ENCODE peak calls at places on chromosome 19, in six cellular contexts. V is A549, E is K562, G is GM12878, N is IMR-90, Z is HepG2. O is an unnamed sample.

GRCh38 chr19:6828698-6829633 is 56.5 kb downstream of the VAV1 start:
- DNase-seq in V (peak), E (peak), G (peak), N (no peak), Z (no peak), O (peak)

GRCh38 chr19:2302319-2303208 is 5.4 kb downstream of the LINGO3 start:
- DNase-seq in V (no peak), E (peak), G (no peak), N (peak), Z (no peak), O (no peak)

GRCh38 chr19:54400913-54401312 is 14.4 kb upstream of the TTYH1 start:
- DNase-seq in V (no peak), E (no peak), G (no peak), N (no peak), Z (no peak), O (no peak)

GRCh38 chr19:40622773-40623075 is 21.6 kb downstream of the LTBP4 start:
- DNase-seq in V (no peak), E (no peak), G (no peak), N (no peak), Z (no peak), O (no peak)

GRCh38 chr19:28234637-28235036 is 978.3 kb downstream of the UQCRFS1 start:
- DNase-seq in V (no peak), E (no peak), G (no peak), N (no peak), Z (no peak), O (no peak)

GRCh38 chr19:5403968-5404640 is 51.1 kb upstream of the ZNRF4 start:
- DNase-seq in V (peak), E (peak), G (no peak), N (peak), Z (peak), O (peak)

GRCh38 chr19:33039108-33039599 is 25.5 kb downstream of the RHPN2 start:
- DNase-seq in V (no peak), E (no peak), G (no peak), N (no peak), Z (peak), O (no peak)

GRCh38 chr19:2494447-2495129 is 18.7 kb downstream of the GADD45B start:
- DNase-seq in V (no peak), E (peak), G (no peak), N (peak), Z (no peak), O (no peak)

GRCh38 chr19:13208131-13208963 is 58.1 kb downstream of the IER2 start:
- DNase-seq in V (no peak), E (no peak), G (peak), N (peak), Z (no peak), O (no peak)

GRCh38 chr19:35442091-35442490 is 6.0 kb upstream of the FFAR2 start:
- DNase-seq in V (no peak), E (no peak), G (no peak), N (no peak), Z (no peak), O (no peak)

GRCh38 chr19:46060012-46060411 is 19.2 kb upstream of the IGFL4 start:
- DNase-seq in V (no peak), E (no peak), G (no peak), N (no peak), Z (no peak), O (no peak)

GRCh38 chr19:55206664-55207500 is 2.4 kb downstream of the PTPRH start:
- DNase-seq in V (peak), E (peak), G (no peak), N (peak), Z (peak), O (peak)

GRCh38 chr19:23971598-23971997 is 56.9 kb downstream of the ZNF726 start:
- DNase-seq in V (no peak), E (no peak), G (no peak), N (no peak), Z (no peak), O (no peak)

GRCh38 chr19:7497292-7497691 is 8.5 kb upstream of the PEX11G start:
- DNase-seq in V (no peak), E (peak), G (no peak), N (no peak), Z (no peak), O (peak)

GRCh38 chr19:39966617-39967016 is 4.3 kb upstream of the PSMC4 start:
- DNase-seq in V (no peak), E (no peak), G (no peak), N (no peak), Z (no peak), O (no peak)

DNA sequence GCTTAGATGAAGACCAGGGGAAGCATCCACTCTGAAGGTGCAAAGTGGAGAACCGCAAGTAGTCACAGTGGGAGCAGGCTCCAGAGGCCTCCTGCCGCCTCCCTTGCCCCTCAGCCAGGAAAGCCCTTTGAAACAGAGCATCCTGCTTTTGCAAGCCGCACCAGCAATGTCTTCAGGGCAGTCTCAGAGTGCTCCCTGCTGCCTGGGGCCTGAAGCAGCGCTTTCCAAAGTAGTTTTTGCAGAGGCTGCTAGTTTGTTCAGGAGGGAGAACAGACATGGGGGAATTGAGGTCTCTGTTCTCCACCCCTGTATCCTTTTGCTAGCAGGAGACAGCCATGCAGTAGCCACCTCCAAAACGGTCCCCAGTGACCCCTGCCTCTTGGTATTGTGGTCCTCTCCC is 15.8 kb upstream of the POP4 start:
- DNase-seq in V (no peak), E (no peak), G (no peak), N (no peak), Z (no peak), O (no peak)
- TF ChIP-seq BHLHE40 in V (no peak), E (no peak), G (no peak), N (no peak), Z (no peak), O (no peak)

GRCh38 chr19:48492925-48493717 is 18.5 kb downstream of the LMTK3 start:
- DNase-seq in V (peak), E (peak), G (peak), N (peak), Z (peak), O (peak)

GRCh38 chr19:48493718-48494515 is 17.7 kb downstream of the LMTK3 start:
- DNase-seq in V (no peak), E (no peak), G (no peak), N (no peak), Z (no peak), O (no peak)

GRCh38 chr19:48496959-48497727 is 14.5 kb downstream of the LMTK3 start:
- DNase-seq in V (no peak), E (no peak), G (no peak), N (no peak), Z (peak), O (no peak)

GRCh38 chr19:48497728-48498575 is 13.7 kb downstream of the LMTK3 start:
- DNase-seq in V (no peak), E (no peak), G (no peak), N (no peak), Z (no peak), O (no peak)

DNA sequence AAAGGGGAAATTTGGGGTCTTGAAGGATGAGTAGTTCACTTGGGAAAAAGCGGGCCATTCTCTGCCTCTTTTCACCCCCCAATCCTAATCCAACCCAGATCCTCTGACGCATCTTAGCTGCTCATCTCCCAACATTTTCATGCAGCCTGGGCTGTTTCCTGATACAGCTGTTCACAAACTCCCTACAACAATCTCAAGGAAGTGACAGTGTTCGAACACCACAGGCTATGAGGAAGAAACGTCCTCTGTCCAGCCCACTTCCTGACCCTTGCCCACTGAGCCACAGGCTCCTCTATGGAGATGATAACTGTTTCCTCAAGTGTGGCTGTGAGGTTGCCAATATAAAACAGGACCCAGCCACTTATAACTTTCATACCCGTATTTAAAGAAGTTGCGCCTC is 16.2 kb downstream of the LMTK3 start:
- DNase-seq in V (no peak), E (no peak), G (no peak), N (no peak), Z (no peak), O (no peak)
- TF ChIP-seq BHLHE40 in V (no peak), E (no peak), G (no peak), N (no peak), Z (no peak), O (no peak)

GRCh38 chr19:41699968-41700323 is 8.5 kb upstream of the CEACAM5 start:
- DNase-seq in V (no peak), E (no peak), G (no peak), N (no peak), Z (no peak), O (no peak)
- TF ChIP-seq BHLHE40 in V (no peak), E (no peak), G (no peak), N (no peak), Z (no peak), O (no peak)

GRCh38 chr19:51783373-51783772 is 11.6 kb upstream of the FPR3 start:
- DNase-seq in V (no peak), E (peak), G (no peak), N (no peak), Z (peak), O (no peak)

GRCh38 chr19:51772977-51773376 is 12.0 kb downstream of the FPR2 start:
- DNase-seq in V (no peak), E (no peak), G (no peak), N (no peak), Z (no peak), O (no peak)

GRCh38 chr19:51779703-51780102 is 15.3 kb upstream of the FPR3 start:
- DNase-seq in V (no peak), E (no peak), G (no peak), N (no peak), Z (no peak), O (no peak)

GRCh38 chr19:51777570-51778460 is 16.8 kb downstream of the FPR2 start:
- DNase-seq in V (peak), E (peak), G (no peak), N (peak), Z (peak), O (peak)
- TF ChIP-seq BHLHE40 in V (no peak), E (peak), G (no peak), N (no peak), Z (no peak), O (no peak)

GRCh38 chr19:10503002-10503789 is at the start of gene KEAP1:
- DNase-seq in V (peak), E (peak), G (no peak), N (no peak), Z (peak), O (peak)
- TF ChIP-seq BHLHE40 in V (no peak), E (no peak), G (no peak), N (no peak), Z (no peak), O (no peak)

DNA sequence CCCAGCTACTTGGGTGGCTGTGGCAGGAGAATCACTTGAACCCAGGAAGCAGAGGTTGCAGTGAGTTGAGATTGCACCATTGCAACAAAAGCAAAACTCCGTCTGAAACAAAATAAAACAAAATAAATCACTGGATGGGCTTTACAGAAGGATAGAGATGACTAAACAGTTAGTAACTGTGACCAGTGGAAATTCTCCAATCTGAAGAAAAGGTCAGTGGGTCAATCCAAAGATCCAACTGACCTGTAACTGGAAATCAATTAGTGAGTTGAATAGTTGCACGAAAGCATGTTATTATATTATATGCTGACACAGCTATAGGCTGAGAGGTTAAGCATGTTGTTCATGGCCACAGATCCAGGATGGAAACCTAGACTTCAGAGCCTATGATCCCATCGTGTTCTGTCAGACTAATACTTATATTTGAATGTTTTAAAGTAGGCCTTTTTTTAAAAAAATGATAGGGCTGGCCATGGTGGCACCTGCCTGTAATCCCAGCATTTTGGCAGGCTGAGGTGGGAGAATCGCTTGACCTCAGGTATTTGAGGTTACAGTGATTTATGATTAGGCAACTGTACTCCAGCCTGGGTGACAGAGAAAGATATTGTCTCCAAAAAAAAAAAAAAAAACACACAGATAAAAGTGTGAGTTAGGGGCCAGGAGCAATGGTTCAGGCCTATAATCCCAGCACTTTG is 1.4 kb downstream of the ECH1 start:
- DNase-seq in V (no peak), E (no peak), G (no peak), N (peak), Z (no peak), O (no peak)
- TF ChIP-seq BHLHE40 in V (no peak), E (no peak), G (no peak), N (no peak), Z (no peak), O (no peak)

O was measured in HEK293T.